ENCODE peak calls at places on chromosomes 5 and 9, in six cellular contexts. W, C, R, Q, Y and K are unnamed samples. For H3K4me1 and H3K27me3, the result is how much of the 10 kb centered on the place peaks cover.

GRCh38 chr9:98064623-98065392 is 8.3 kb downstream of the NANS start:
- DNase-seq in Q (no peak), W (no peak), R (no peak), Y (no peak), C (no peak), K (no peak)

GRCh38 chr5:96785719-96786118 is 22.0 kb downstream of the ERAP1 start:
- DNase-seq in R (no peak), W (no peak), Q (no peak), Y (no peak), C (no peak), K (no peak)

GRCh38 chr9:137085918-137086530 is 761 bp upstream of the MAN1B1 start:
- DNase-seq in W (peak), Y (no peak), Q (peak), R (peak), C (peak), K (peak)

GRCh38 chr9:110578896-110579752 is at the start of gene SVEP1:
- DNase-seq in C (peak), Y (peak), Q (peak), W (no peak), R (no peak), K (peak)

GRCh38 chr5:19771174-19771835 is 216.7 kb downstream of the CDH18 start:
- DNase-seq in W (no peak), C (no peak), Y (no peak), R (peak), Q (no peak), K (no peak)

GRCh38 chr9:136890661-136891060 is 4.3 kb downstream of the TRAF2 start:
- DNase-seq in C (no peak), Q (no peak), R (no peak), Y (no peak), W (no peak), K (no peak)

GRCh38 chr5:106522296-106522695 is 1148.4 kb downstream of the EFNA5 start:
- DNase-seq in Y (no peak), R (peak), C (no peak), Q (no peak), W (no peak), K (no peak)

GRCh38 chr5:62037972-62038371 is 268.0 kb upstream of the KIF2A start:
- DNase-seq in Q (no peak), R (no peak), Y (no peak), W (no peak), C (no peak), K (no peak)

GRCh38 chr5:84290161-84290560 is 94.5 kb downstream of the EDIL3 start:
- DNase-seq in Q (no peak), R (no peak), C (no peak), Y (no peak), W (no peak), K (no peak)

GRCh38 chr9:682633-683508 is 158.6 kb upstream of the DMRT1 start:
- DNase-seq in Y (no peak), W (peak), C (no peak), R (peak), Q (no peak), K (no peak)

GRCh38 chr5:54793612-54794436 is 191.6 kb downstream of the ESM1 start:
- DNase-seq in R (no peak), C (no peak), Q (no peak), W (no peak), Y (no peak), K (no peak)

GRCh38 chr5:169695919-169696490 is 58.9 kb downstream of the DOCK2 start:
- DNase-seq in C (no peak), Y (no peak), W (no peak), R (peak), Q (no peak), K (no peak)

GRCh38 chr9:108286807-108287206 is 569.0 kb downstream of the ACTL7B start:
- DNase-seq in C (no peak), W (no peak), Q (no peak), R (no peak), Y (no peak), K (no peak)

GRCh38 chr9:100167176-100167575 is 68.1 kb downstream of the INVS start:
- DNase-seq in Y (no peak), C (no peak), R (no peak), Q (no peak), W (no peak), K (no peak)

GRCh38 chr9:117485176-117485575 is 70.3 kb upstream of the ASTN2 start:
- DNase-seq in W (no peak), Y (no peak), Q (no peak), C (no peak), R (no peak), K (no peak)

GRCh38 chr9:3482578-3482977 is 43.2 kb downstream of the RFX3 start:
- DNase-seq in W (no peak), Q (no peak), Y (no peak), C (no peak), R (no peak), K (no peak)

GRCh38 chr9:3480353-3480655 is 45.5 kb downstream of the RFX3 start:
- DNase-seq in C (no peak), Y (no peak), R (no peak), Q (no peak), W (no peak), K (no peak)

GRCh38 chr9:3477236-3477834 is 48.5 kb downstream of the RFX3 start:
- DNase-seq in Q (no peak), R (no peak), Y (no peak), W (no peak), C (no peak), K (no peak)

GRCh38 chr9:3478549-3478953 is 47.2 kb downstream of the RFX3 start:
- DNase-seq in R (peak), W (no peak), Y (no peak), C (no peak), Q (no peak), K (no peak)

DNA sequence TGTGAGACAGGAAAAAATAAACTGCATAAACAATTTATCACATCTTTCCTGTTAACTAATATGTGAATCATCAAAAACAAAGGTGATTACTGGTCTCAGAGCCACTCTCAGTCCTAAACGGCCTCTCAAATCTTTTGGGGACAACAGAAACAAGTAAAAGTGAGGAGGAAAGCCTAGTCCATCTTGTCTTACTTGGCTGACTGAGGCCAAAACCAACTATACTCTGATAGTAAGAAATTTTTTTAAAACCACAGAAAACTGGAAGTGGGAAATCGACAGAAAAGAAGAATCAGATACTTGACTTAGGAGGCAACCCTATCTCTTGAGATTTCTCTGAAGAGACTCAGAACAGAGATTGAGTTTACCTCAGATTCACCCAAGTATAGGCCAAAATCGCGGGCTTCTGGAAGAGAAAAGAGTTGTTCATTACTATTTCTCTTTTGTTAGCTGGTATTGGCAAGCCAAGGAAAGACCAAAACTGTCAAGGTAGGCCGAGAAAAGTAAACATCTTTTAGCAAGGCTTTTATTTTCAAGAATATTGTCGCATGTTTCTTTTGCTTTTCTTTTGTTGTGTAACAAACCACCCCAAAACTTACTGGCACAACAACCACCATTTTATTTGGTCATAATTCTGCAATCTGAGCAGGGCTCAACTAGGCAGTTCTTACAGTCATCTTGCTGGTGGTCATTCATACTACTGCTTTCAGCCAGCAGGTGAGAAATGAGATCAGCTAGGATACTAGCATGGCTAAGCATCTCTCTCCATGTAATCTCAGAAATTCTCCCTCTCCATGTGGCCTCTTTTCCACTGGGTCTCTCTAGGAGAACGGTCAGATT is 46.1 kb downstream of the RFX3 start:
- DNase-seq in Y (no peak), C (no peak), W (no peak), R (no peak), Q (no peak), K (no peak)
- TF ChIP-seq CTCF in Y (no peak), C (no peak), W (no peak), R (no peak), Q (no peak), K (no peak)

GRCh38 chr9:113388833-113389232 is 12.0 kb upstream of the HDHD3 start:
- DNase-seq in Q (peak), R (no peak), Y (peak), W (peak), C (no peak), K (no peak)

GRCh38 chr9:113386571-113387393 is 10.0 kb upstream of the HDHD3 start:
- DNase-seq in C (no peak), R (no peak), Y (peak), Q (no peak), W (no peak), K (no peak)

GRCh38 chr9:113390192-113390960 is 10.7 kb downstream of the ALAD start:
- DNase-seq in C (no peak), Y (peak), Q (no peak), R (no peak), W (no peak), K (no peak)

GRCh38 chr9:113389451-113389850 is 11.6 kb downstream of the ALAD start:
- DNase-seq in W (no peak), C (no peak), Q (no peak), R (no peak), Y (peak), K (no peak)

GRCh38 chr9:113387560-113388230 is 10.9 kb upstream of the HDHD3 start:
- DNase-seq in R (no peak), C (no peak), Q (no peak), W (peak), Y (peak), K (no peak)
- H3K4me1 ChIP-seq in R (under half), C (under half), Q (under half), W (under half), Y (under half), K (under half)

GRCh38 chr5:120465281-120465961 is 1.3 kb downstream of the PRR16 start:
- DNase-seq in R (peak), W (peak), Q (peak), C (no peak), Y (peak), K (peak)

GRCh38 chr5:120463026-120463770 is 902 bp upstream of the PRR16 start:
- DNase-seq in W (no peak), Y (no peak), Q (no peak), C (no peak), R (no peak), K (no peak)

GRCh38 chr5:120466337-120467006 is 2.4 kb downstream of the PRR16 start:
- DNase-seq in Y (no peak), W (no peak), Q (no peak), C (no peak), R (no peak), K (no peak)

GRCh38 chr5:120463991-120464626 is at the start of gene PRR16:
- DNase-seq in Y (peak), R (peak), C (no peak), Q (no peak), W (peak), K (peak)

DNA sequence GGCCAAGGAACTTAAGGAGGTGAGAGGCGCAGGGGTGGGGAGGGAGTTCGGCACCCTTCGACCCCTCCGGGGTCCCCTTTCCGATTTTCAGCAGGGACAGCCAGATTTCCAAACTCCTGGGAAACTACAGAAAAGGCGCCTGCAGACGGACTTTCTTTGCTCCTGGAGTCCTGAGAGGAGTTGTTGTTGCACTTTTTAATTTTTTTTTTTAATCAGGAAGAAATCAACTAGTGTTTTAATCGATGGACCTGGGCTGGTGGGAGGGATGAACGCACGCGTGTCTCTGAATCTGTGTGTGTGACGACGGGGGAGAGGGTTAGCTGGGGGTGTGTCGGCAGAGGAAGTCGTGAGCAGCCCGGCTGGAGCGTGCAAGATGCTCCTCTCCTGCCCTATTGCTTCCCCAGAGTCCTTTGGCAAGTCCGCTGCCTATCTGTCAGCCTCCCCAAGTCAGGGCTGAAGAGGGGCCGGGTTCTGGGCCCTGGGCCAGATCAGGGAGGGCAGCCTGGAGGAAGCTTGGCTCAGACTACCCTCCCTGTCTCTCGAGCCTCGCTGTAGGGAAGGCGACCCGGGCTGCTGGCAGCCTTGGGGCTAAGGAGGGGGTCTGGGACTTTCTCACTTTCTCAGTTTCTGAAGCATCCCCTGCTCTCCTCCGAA is 654 bp downstream of the PRR16 start:
- DNase-seq in R (peak), Q (peak), Y (peak), C (no peak), W (peak), K (peak)
- H3K27me3 ChIP-seq in R (under half), Q (under half), Y (under half), C (under half), W (under half), K (under half)

GRCh38 chr5:53091304-53091703 is 18.3 kb downstream of the MOCS2 start:
- DNase-seq in Q (no peak), W (no peak), Y (no peak), C (no peak), R (peak), K (no peak)
- TF ChIP-seq CTCF in Q (no peak), W (no peak), Y (no peak), C (no peak), R (no peak), K (no peak)

DNA sequence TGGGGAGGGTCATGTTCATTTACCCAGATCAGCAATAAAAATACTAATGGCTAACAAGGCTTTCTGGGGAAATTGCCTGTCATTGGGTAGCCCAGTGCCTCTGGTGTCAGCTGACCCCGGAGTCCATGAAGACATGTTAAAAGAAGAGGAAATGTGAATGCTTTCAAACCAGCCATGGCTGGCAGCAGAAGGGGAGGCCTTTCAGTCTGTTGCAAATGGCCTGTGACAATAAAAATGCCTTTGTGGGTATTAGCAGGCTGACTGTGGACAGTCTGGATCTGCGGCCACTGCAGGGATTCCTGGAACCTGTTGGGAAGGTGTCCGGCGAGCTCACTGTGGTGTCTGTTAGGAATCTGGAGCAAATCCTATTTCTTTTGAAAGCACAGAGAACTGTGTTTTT is 7.5 kb downstream of the ABL1 start:
- DNase-seq in W (no peak), Y (no peak), R (no peak), C (no peak), Q (no peak), K (no peak)
- H3K4me1 ChIP-seq in W (under half), Y (half or more), R (under half), C (half or more), Q (half or more), K (half or more)

GRCh38 chr5:35859101-35859661 is 2.5 kb downstream of the IL7R start:
- DNase-seq in R (peak), Y (no peak), Q (no peak), W (no peak), C (no peak), K (no peak)
- H3K27me3 ChIP-seq in R (under half), Y (under half), Q (under half), W (under half), C (under half), K (under half)

GRCh38 chr5:143446535-143447226 is 43.2 kb upstream of the NR3C1 start:
- DNase-seq in W (no peak), R (no peak), Q (no peak), C (no peak), Y (no peak), K (no peak)

GRCh38 chr5:143449772-143450171 is 46.3 kb upstream of the NR3C1 start:
- DNase-seq in R (no peak), Q (no peak), W (no peak), Y (no peak), C (no peak), K (no peak)

GRCh38 chr5:143445726-143446125 is 42.2 kb upstream of the NR3C1 start:
- DNase-seq in W (no peak), C (no peak), R (no peak), Y (no peak), Q (no peak), K (no peak)

GRCh38 chr5:143447983-143448382 is 44.5 kb upstream of the NR3C1 start:
- DNase-seq in C (no peak), Y (no peak), W (no peak), R (no peak), Q (no peak), K (no peak)

DNA sequence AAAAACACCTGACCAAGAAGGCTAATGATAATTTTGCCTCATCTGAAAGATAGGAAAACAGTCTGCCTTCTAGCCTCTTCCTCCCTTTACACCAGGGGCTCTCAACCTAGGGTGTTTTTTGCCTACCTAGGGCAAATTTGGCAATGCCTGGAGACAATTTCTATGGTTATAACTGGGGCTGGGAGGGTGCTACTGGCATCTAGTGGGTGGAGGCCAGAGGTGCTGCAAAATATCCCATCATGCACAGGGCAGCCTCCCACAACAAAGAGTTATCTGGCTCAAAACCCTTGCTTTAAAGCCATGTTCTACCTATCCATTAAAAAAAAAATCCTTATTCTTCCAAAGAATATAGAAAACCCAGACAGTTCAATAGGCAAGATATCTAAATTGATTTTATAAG is 45.0 kb upstream of the NR3C1 start:
- DNase-seq in Y (no peak), R (no peak), C (no peak), Q (no peak), W (no peak), K (no peak)
- TF ChIP-seq CTCF in Y (no peak), R (peak), C (no peak), Q (no peak), W (no peak), K (no peak)

DNA sequence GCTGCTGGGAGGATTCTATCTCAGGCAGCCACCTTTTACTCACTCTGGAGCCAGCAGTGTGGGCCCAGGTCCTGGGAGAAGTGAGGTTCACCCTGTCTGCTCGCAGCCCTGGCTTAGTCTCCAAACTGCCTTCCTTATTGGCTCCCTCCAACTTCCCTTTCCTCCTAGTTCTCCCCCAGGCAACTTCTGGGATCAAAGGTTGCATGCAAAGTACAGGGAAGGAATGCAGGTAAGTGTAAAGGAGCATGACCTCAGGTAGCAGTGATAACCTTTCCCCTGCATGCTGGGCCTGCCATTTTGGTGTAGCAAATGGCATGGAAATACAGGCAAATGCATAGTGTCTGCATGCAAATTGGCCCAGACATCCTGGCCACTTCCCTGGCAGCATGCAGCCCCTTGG is 53.8 kb upstream of the ARAP3 start:
- DNase-seq in W (peak), Q (no peak), Y (no peak), R (no peak), C (no peak), K (no peak)
- H3K4me1 ChIP-seq in W (under half), Q (under half), Y (under half), R (under half), C (under half), K (under half)

GRCh38 chr5:135027699-135028615 is 6.1 kb downstream of the PITX1 start:
- DNase-seq in Q (no peak), W (no peak), Y (no peak), R (no peak), C (peak), K (no peak)
- H3K27me3 ChIP-seq in Q (half or more), W (half or more), Y (half or more), R (under half), C (half or more), K (half or more)